ENCODE peak calls at places on chromosomes 7 and 10, in nine cellular contexts. J is GM10248; E is T-helper 9 cell; K is kidney tubule cell; Q is AG09309; O is erythroblast; V is effector CD4-positive, alpha-beta T cell; M is brain microvascular endothelial cell; F is transverse colon. L is an unnamed sample.

GRCh38 chr10:131946321-131946751 is 35.4 kb downstream of the BNIP3 start:
- DNase-seq in K (peak), E (no peak), O (no peak), Q (peak), V (no peak), J (no peak), M (peak), F (no peak), L (no peak)

GRCh38 chr10:125052146-125052545 is 108.2 kb downstream of the CTBP2 start:
- DNase-seq in K (no peak), O (no peak), M (no peak), Q (no peak), V (no peak), F (no peak), E (no peak), J (no peak), L (no peak)

GRCh38 chr7:103880201-103880600 is 109.3 kb downstream of the RELN start:
- DNase-seq in J (no peak), M (no peak), O (no peak), F (no peak), E (no peak), V (no peak), Q (no peak), K (no peak), L (no peak)

GRCh38 chr7:94856643-94857042 is 50.8 kb upstream of the PPP1R9A start:
- DNase-seq in O (no peak), E (no peak), J (no peak), V (no peak), F (no peak), K (no peak), Q (no peak), M (no peak), L (no peak)

GRCh38 chr10:661891-662605 is 27.4 kb downstream of the DIP2C start:
- DNase-seq in V (no peak), M (no peak), K (no peak), Q (no peak), O (no peak), F (peak), E (no peak), J (no peak), L (no peak)

GRCh38 chr10:101079874-101080273 is 18.1 kb downstream of the KAZALD1 start:
- DNase-seq in K (no peak), F (no peak), M (no peak), E (no peak), O (no peak), V (no peak), J (no peak), Q (no peak), L (no peak)

GRCh38 chr7:90212149-90212495 is 582 bp downstream of the STEAP2 start:
- DNase-seq in O (no peak), K (peak), J (peak), M (no peak), F (no peak), Q (no peak), V (no peak), E (no peak), L (no peak)

GRCh38 chr7:16889305-16889704 is 7.5 kb upstream of the AGR3 start:
- DNase-seq in M (no peak), J (no peak), E (no peak), Q (no peak), V (no peak), O (no peak), K (no peak), F (no peak), L (no peak)

GRCh38 chr10:89861584-89862287 is 160.3 kb downstream of the KIF20B start:
- DNase-seq in V (no peak), K (peak), F (no peak), M (peak), J (no peak), O (no peak), E (no peak), Q (no peak), L (no peak)

GRCh38 chr10:131947631-131948347 is 33.9 kb downstream of the BNIP3 start:
- DNase-seq in E (no peak), V (no peak), J (no peak), Q (peak), M (peak), F (no peak), O (no peak), K (peak), L (no peak)

GRCh38 chr7:132279718-132280117 is 296.6 kb downstream of the PLXNA4 start:
- DNase-seq in E (no peak), V (no peak), K (no peak), O (no peak), J (no peak), Q (no peak), F (no peak), M (no peak), L (no peak)

GRCh38 chr10:127444155-127444554 is 105.0 kb upstream of the NPS start:
- DNase-seq in M (no peak), E (no peak), K (no peak), F (no peak), Q (no peak), O (no peak), J (no peak), V (no peak), L (no peak)

L was measured in activated T-helper 1 cell treated with Interleukin-2 at 50 U/mL for 16 hours.